ENCODE peak calls at places on chromosomes 4 and X, in five cellular contexts. Q is astrocyte, S is lung, O is hepatocyte, F is uterus. A is an unnamed sample.

GRCh38 chr4:33696066-33696465 is 2548.2 kb downstream of the ARAP2 start:
- DNase-seq in Q (no peak), S (no peak), F (no peak), O (no peak), A (no peak)

GRCh38 chr4:159764343-159764952 is 661.6 kb downstream of the RAPGEF2 start:
- DNase-seq in Q (peak; percentile 49), O (peak; percentile 71), S (no peak), F (no peak), A (no peak)

GRCh38 chr4:80336582-80336981 is 1.1 kb downstream of the CFAP299 start:
- DNase-seq in F (no peak), Q (peak; percentile 33), S (peak; percentile 39), O (peak; percentile 41), A (no peak)

GRCh38 chr4:101147283-101147682 is 200.0 kb downstream of the PPP3CA start:
- DNase-seq in S (no peak), F (no peak), Q (no peak), O (no peak), A (no peak)

GRCh38 chr4:61478340-61478739 is 278.2 kb downstream of the ADGRL3 start:
- DNase-seq in F (no peak), Q (no peak), S (no peak), O (no peak), A (no peak)

GRCh38 chrX:102968216-102968615 is 31.1 kb downstream of the RAB40AL start:
- DNase-seq in Q (no peak), F (no peak), O (no peak), S (no peak), A (no peak)

GRCh38 chrX:49019599-49020249 is 17.7 kb upstream of the GRIPAP1 start:
- DNase-seq in F (no peak), O (no peak), S (no peak), Q (no peak), A (no peak)

GRCh38 chrX:110104078-110104477 is 101.2 kb downstream of the TMEM164 start:
- DNase-seq in O (no peak), F (no peak), S (no peak), Q (no peak), A (no peak)

GRCh38 chrX:121802881-121803412 is 755.5 kb downstream of the GLUD2 start:
- DNase-seq in S (no peak), Q (no peak), O (no peak), F (no peak), A (no peak)

GRCh38 chr4:184103755-184104367 is 113.8 kb downstream of the ENPP6 start:
- DNase-seq in Q (no peak), O (no peak), F (no peak), S (no peak), A (no peak)

GRCh38 chr4:134174271-134174670 is 27.3 kb downstream of the PABPC4L start:
- DNase-seq in S (no peak), F (no peak), Q (no peak), O (no peak), A (no peak)

GRCh38 chr4:101790521-101791188 is at the start of gene BANK1:
- DNase-seq in Q (no peak), F (no peak), O (peak; percentile 64), S (peak; percentile 42), A (peak; percentile 38)

GRCh38 chrX:74231625-74232024 is 72.4 kb upstream of the ZCCHC13 start:
- DNase-seq in O (no peak), Q (no peak), S (no peak), F (no peak), A (no peak)

GRCh38 chrX:52271212-52271611 is 86.5 kb downstream of the MAGED4 start:
- DNase-seq in S (no peak), F (no peak), Q (no peak), O (peak; percentile 29), A (no peak)

GRCh38 chrX:111375747-111376146 is 36.2 kb downstream of the DCX start:
- DNase-seq in S (no peak), F (no peak), Q (no peak), O (peak; percentile 41), A (no peak)

GRCh38 chrX:40853816-40854123 is 118.4 kb upstream of the MED14 start:
- DNase-seq in F (no peak), O (no peak), Q (no peak), S (no peak), A (no peak)

GRCh38 chr4:183448436-183448835 is 4.0 kb downstream of the CDKN2AIP start:
- DNase-seq in S (no peak), F (no peak), Q (no peak), O (no peak), A (no peak)

GRCh38 chrX:71144651-71145050 is at the start of gene NLGN3:
- DNase-seq in F (no peak), O (no peak), Q (no peak), S (no peak), A (no peak)

GRCh38 chr4:75724867-75725724 is 719 bp downstream of the USO1 start:
- DNase-seq in O (peak; percentile 92), F (peak; percentile 73), Q (peak; percentile 75), S (peak; percentile 73), A (peak; percentile 37)

GRCh38 chrX:148385471-148385870 is 114.9 kb upstream of the AFF2 start:
- DNase-seq in F (no peak), O (no peak), Q (no peak), S (no peak), A (no peak)

GRCh38 chrX:132467029-132467428 is 21.8 kb downstream of the MBNL3 start:
- DNase-seq in O (no peak), S (no peak), F (no peak), Q (peak; percentile 10), A (no peak)

GRCh38 chrX:132468454-132468853 is 20.4 kb downstream of the MBNL3 start:
- DNase-seq in Q (no peak), O (no peak), S (no peak), F (no peak), A (no peak)

GRCh38 chrX:132461886-132462285 is 27.0 kb downstream of the MBNL3 start:
- DNase-seq in Q (no peak), O (no peak), S (no peak), F (no peak), A (no peak)

GRCh38 chrX:132463411-132463810 is 25.4 kb downstream of the MBNL3 start:
- DNase-seq in S (no peak), Q (no peak), F (no peak), O (peak; percentile 14), A (peak; percentile 33)
- TF ChIP-seq CTCF in S (peak; percentile 22), Q (peak; percentile 21), F (no peak), O (peak; percentile 32), A (peak; percentile 36)

DNA sequence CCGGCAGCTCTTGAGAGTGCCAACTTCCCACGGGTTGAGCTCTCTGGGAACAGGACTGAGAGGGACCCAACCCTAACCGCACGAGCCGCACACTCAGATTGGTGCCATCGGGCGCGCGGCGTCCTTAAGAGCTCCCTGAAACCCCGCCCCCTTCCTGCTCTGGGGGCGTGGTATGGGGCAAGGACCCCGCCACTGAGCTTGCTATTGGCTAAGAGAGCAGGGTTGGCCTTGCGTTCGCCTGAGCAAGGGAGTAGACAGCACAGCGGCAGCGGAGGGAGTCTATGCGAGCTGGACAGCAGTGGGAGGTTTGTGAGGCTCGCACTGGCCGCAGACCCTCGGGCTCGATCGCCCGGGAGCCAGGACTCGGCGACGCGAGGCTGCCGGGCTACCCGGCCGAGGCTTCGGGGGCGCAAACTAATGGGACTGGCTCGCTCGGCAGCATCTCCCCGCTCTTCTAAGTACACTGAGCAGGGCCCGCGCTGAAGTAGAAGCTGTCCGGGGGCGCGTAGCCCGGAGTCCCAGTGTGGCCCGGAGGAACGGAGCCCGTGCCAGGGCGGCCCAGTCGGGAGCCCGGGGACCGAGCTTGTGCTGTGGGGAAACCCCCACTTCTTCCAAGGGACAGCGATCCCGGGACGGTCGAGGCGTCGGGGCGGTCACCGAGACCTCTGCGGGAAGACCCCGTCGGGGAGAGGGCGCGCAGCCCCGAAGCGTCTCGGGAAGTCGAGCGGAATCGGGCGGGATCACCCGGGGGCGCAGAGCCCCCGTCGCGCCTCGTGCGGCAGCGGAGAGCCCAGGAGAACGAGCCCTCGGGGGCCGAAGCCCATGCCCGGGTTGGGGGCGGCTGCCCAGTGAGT is at the start of gene EFNB1:
- DNase-seq in Q (peak; percentile 90), S (peak; percentile 89), F (peak; percentile 92), O (peak; percentile 96), A (peak; percentile 87)
- H3K27me3 ChIP-seq in Q (no peaks in the 10 kb centered on the region), S (no peaks in the 10 kb centered on the region), F (no peaks in the 10 kb centered on the region), O (no peaks in the 10 kb centered on the region), A (no peaks in the 10 kb centered on the region)

DNA sequence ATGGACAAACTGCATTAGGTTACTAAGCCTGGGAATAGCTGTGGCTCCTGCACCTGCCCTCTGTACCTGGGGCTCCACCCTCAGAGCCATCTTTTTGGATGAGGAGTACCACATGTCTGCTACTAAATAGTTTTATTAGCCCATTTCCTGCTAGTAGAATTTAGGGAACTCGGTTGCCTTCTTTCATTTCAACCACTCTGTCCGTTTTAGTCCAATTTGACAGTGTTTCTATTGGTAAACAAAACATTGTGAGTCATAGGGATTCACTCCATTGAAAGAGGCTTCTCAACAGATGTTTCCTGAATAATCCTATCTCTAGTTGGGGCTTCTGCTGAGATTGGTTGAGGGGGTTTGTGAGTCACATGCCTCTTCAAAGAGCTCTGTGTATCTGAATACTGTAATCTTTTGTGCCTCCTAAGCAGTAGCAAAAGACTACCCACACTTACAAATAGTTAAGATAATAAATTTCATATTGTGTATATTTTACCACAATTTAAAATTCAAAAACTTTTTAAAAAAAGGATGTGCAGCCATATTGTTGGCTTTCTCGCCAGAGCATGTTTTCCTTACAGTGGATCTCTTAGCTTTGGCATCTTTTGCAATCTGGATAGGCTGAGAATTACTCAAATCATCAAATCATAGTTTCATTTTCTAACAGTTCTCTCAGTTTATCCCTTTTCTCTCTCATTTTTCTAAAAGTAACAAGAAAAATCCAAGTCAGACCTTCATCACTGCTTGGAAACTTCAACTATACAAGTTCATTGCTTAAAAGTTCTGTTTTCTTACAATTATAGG is 9.9 kb downstream of the FAM200B start:
- DNase-seq in Q (peak; percentile 69), O (no peak), F (no peak), S (no peak), A (no peak)
- H3K4me1 ChIP-seq in Q (peaks cover 59% of the 10 kb centered on the region), O (peaks cover 14% of the 10 kb centered on the region), F (no peaks in the 10 kb centered on the region), S (peaks cover 3% of the 10 kb centered on the region), A (no peaks in the 10 kb centered on the region)

DNA sequence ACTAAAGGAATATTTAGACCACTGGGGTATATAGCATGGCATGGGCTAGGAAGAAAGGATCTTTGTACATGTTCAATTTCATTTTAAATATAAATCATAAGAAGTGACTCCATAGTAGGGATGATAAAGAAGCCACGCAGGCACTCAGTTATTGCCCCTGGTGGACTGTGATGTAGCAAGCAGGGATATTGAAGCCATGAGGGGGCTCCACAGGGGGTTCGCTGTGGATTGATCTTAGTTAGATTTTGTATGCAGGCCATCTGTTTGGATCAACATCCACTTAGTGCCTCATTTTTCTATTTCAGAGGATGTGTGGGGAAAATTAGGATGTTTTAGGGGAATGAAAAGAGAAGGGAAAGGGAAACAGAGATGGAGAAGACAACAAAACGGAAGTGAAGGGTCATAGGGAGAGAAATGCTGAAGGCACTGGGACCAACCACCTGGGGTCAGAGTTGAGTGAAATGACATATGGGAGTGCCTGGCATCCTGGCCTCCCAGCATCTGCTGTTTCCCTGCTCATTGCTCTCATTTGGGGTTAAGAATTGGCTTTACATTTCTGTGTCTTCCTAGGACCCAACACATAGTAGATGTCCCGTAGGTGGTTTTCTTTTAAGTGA is 11.2 kb upstream of the FREM3 start:
- DNase-seq in S (no peak), F (no peak), Q (no peak), O (no peak), A (no peak)
- TF ChIP-seq CTCF in S (no peak), F (no peak), Q (no peak), O (no peak), A (no peak)

GRCh38 chr4:173532725-173533511 is 2.9 kb upstream of the HAND2 start:
- DNase-seq in Q (no peak), S (no peak), O (no peak), F (no peak), A (no peak)
- H3K27me3 ChIP-seq in Q (peaks cover 92% of the 10 kb centered on the region), S (peaks cover 15% of the 10 kb centered on the region), O (peaks cover 80% of the 10 kb centered on the region), F (no peaks in the 10 kb centered on the region), A (peaks cover 60% of the 10 kb centered on the region)